ENCODE peak calls at places on chromosomes 6 and 20, in six cellular contexts. One of them, this sample, is unnamed.
A peak's percentile ranks its signal among the peaks of the same experiment; 100 is the strongest.

GRCh38 chr6:81859884-81860283 is 107.4 kb upstream of the TENT5A start:
- DNase-seq in HepG2: no peak
- DNase-seq in CD8-positive, alpha-beta T cell: no peak
- DNase-seq in Panc1: no peak
- DNase-seq in right lobe of liver: no peak
- DNase-seq in brain microvascular endothelial cell: no peak
- DNase-seq in this sample: no peak

GRCh38 chr20:58714923-58715708 is 22.5 kb downstream of the NPEPL1 start:
- DNase-seq in HepG2: no peak
- DNase-seq in CD8-positive, alpha-beta T cell: no peak
- DNase-seq in Panc1: no peak
- DNase-seq in right lobe of liver: no peak
- DNase-seq in brain microvascular endothelial cell: no peak
- DNase-seq in this sample: no peak

GRCh38 chr6:54515013-54515412 is 206.8 kb downstream of the TINAG start:
- DNase-seq in HepG2: no peak
- DNase-seq in CD8-positive, alpha-beta T cell: no peak
- DNase-seq in Panc1: no peak
- DNase-seq in right lobe of liver: no peak
- DNase-seq in brain microvascular endothelial cell: no peak
- DNase-seq in this sample: no peak

GRCh38 chr6:150878347-150879213 is 13.1 kb downstream of the MTHFD1L start:
- DNase-seq in HepG2: peak; percentile 86
- DNase-seq in CD8-positive, alpha-beta T cell: no peak
- DNase-seq in Panc1: no peak
- DNase-seq in right lobe of liver: no peak
- DNase-seq in brain microvascular endothelial cell: no peak
- DNase-seq in this sample: no peak

GRCh38 chr6:167291623-167292300 is 647 bp downstream of the UNC93A start:
- DNase-seq in HepG2: peak; percentile 77
- DNase-seq in CD8-positive, alpha-beta T cell: no peak
- DNase-seq in Panc1: no peak
- DNase-seq in right lobe of liver: no peak
- DNase-seq in brain microvascular endothelial cell: no peak
- DNase-seq in this sample: no peak

GRCh38 chr6:73951186-73951585 is 255.2 kb downstream of the CD109 start:
- DNase-seq in HepG2: no peak
- DNase-seq in CD8-positive, alpha-beta T cell: no peak
- DNase-seq in Panc1: no peak
- DNase-seq in right lobe of liver: no peak
- DNase-seq in brain microvascular endothelial cell: no peak
- DNase-seq in this sample: no peak

GRCh38 chr6:82741996-82742385 is 323.6 kb downstream of the UBE3D start:
- DNase-seq in HepG2: no peak
- DNase-seq in CD8-positive, alpha-beta T cell: no peak
- DNase-seq in Panc1: no peak
- DNase-seq in right lobe of liver: no peak
- DNase-seq in brain microvascular endothelial cell: no peak
- DNase-seq in this sample: no peak

GRCh38 chr20:22574545-22575086 is 9.8 kb downstream of the FOXA2 start:
- DNase-seq in HepG2: no peak
- DNase-seq in CD8-positive, alpha-beta T cell: no peak
- DNase-seq in Panc1: no peak
- DNase-seq in right lobe of liver: no peak
- DNase-seq in brain microvascular endothelial cell: no peak
- DNase-seq in this sample: no peak

GRCh38 chr6:72272958-72273357 is 348.9 kb upstream of the KCNQ5 start:
- DNase-seq in HepG2: no peak
- DNase-seq in CD8-positive, alpha-beta T cell: no peak
- DNase-seq in Panc1: no peak
- DNase-seq in right lobe of liver: no peak
- DNase-seq in brain microvascular endothelial cell: peak; percentile 69
- DNase-seq in this sample: no peak

GRCh38 chr20:61494763-61495595 is 242.9 kb downstream of the CDH4 start:
- DNase-seq in HepG2: no peak
- DNase-seq in CD8-positive, alpha-beta T cell: no peak
- DNase-seq in Panc1: no peak
- DNase-seq in right lobe of liver: no peak
- DNase-seq in brain microvascular endothelial cell: no peak
- DNase-seq in this sample: no peak

GRCh38 chr20:61493798-61494305 is 241.8 kb downstream of the CDH4 start:
- DNase-seq in HepG2: no peak
- DNase-seq in CD8-positive, alpha-beta T cell: no peak
- DNase-seq in Panc1: no peak
- DNase-seq in right lobe of liver: no peak
- DNase-seq in brain microvascular endothelial cell: no peak
- DNase-seq in this sample: no peak

GRCh38 chr20:61500791-61501321 is 248.8 kb downstream of the CDH4 start:
- DNase-seq in HepG2: no peak
- DNase-seq in CD8-positive, alpha-beta T cell: no peak
- DNase-seq in Panc1: no peak
- DNase-seq in right lobe of liver: no peak
- DNase-seq in brain microvascular endothelial cell: no peak
- DNase-seq in this sample: no peak

GRCh38 chr20:61499859-61500258 is 247.8 kb downstream of the CDH4 start:
- DNase-seq in HepG2: no peak
- DNase-seq in CD8-positive, alpha-beta T cell: no peak
- DNase-seq in Panc1: no peak
- DNase-seq in right lobe of liver: no peak
- DNase-seq in brain microvascular endothelial cell: no peak
- DNase-seq in this sample: no peak

GRCh38 chr20:61497029-61497627 is 245.1 kb downstream of the CDH4 start:
- DNase-seq in HepG2: no peak
- DNase-seq in CD8-positive, alpha-beta T cell: no peak
- DNase-seq in Panc1: no peak
- DNase-seq in right lobe of liver: no peak
- DNase-seq in brain microvascular endothelial cell: no peak
- DNase-seq in this sample: no peak
- TF ChIP-seq CTCF in HepG2: no peak
- TF ChIP-seq CTCF in CD8-positive, alpha-beta T cell: no peak
- TF ChIP-seq CTCF in Panc1: no peak
- TF ChIP-seq CTCF in right lobe of liver: no peak
- TF ChIP-seq CTCF in brain microvascular endothelial cell: no peak
- TF ChIP-seq CTCF in this sample: no peak

GRCh38 chr6:37712508-37712907 is 14.8 kb upstream of the MDGA1 start:
- DNase-seq in HepG2: no peak
- DNase-seq in CD8-positive, alpha-beta T cell: no peak
- DNase-seq in Panc1: no peak
- DNase-seq in right lobe of liver: no peak
- DNase-seq in brain microvascular endothelial cell: no peak
- DNase-seq in this sample: no peak

GRCh38 chr6:37714836-37715425 is 17.2 kb upstream of the MDGA1 start:
- DNase-seq in HepG2: peak; percentile 27
- DNase-seq in CD8-positive, alpha-beta T cell: no peak
- DNase-seq in Panc1: no peak
- DNase-seq in right lobe of liver: no peak
- DNase-seq in brain microvascular endothelial cell: no peak
- DNase-seq in this sample: no peak

GRCh38 chr6:37713529-37714119 is 15.9 kb upstream of the MDGA1 start:
- DNase-seq in HepG2: no peak
- DNase-seq in CD8-positive, alpha-beta T cell: no peak
- DNase-seq in Panc1: no peak
- DNase-seq in right lobe of liver: no peak
- DNase-seq in brain microvascular endothelial cell: peak; percentile 63
- DNase-seq in this sample: peak; percentile 40

DNA sequence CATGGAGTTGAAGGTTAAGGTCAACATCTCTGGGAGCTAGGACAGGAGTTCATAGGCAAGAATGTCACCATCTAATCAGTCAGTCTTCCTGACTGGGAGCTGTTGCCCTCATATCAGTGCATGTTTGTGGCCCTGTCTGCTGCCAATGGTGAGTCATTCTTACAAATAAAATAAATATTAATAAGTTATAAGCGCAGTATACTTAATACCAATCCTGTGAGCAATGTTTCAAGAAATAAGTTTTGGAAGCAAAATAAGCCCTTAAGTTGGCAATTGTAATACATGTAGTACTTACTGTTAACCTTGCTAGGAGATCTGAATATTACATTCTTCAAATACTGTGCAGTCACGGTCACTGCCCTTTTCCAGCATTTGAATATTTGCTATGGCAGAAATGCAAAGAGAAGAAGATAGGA is 20.2 kb upstream of the MDGA1 start:
- DNase-seq in HepG2: no peak
- DNase-seq in CD8-positive, alpha-beta T cell: no peak
- DNase-seq in Panc1: no peak
- DNase-seq in right lobe of liver: no peak
- DNase-seq in brain microvascular endothelial cell: peak; percentile 76
- DNase-seq in this sample: no peak
- H3K4me3 ChIP-seq in HepG2: no peak overlapping the region
- H3K4me3 ChIP-seq in CD8-positive, alpha-beta T cell: no peak overlapping the region
- H3K4me3 ChIP-seq in Panc1: no peak overlapping the region
- H3K4me3 ChIP-seq in right lobe of liver: no peak overlapping the region
- H3K4me3 ChIP-seq in brain microvascular endothelial cell: no peak overlapping the region
- H3K4me3 ChIP-seq in this sample: no peak overlapping the region

DNA sequence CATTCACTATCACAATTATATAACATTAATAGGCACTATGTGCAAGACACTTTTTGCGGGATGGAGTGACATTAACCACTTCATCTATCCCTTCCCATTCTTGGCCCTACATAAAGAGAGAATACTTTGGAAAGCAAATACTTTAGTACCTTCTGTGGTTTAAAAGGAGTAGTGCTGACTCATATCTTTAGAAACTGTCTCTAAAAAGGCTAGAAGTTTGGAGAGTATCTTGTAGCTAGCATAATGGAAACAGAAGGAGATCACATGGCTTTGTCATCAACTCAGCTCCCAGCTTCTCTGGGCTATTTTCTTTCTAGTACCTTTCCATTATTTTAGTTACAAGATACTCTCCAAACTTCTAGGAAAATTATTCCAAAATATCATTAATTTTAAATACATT is 157.5 kb downstream of the ADGRG6 start:
- DNase-seq in HepG2: no peak
- DNase-seq in CD8-positive, alpha-beta T cell: no peak
- DNase-seq in Panc1: no peak
- DNase-seq in right lobe of liver: no peak
- DNase-seq in brain microvascular endothelial cell: no peak
- DNase-seq in this sample: no peak
- H3K36me3 ChIP-seq in HepG2: no peaks in the 10 kb centered on the region
- H3K36me3 ChIP-seq in CD8-positive, alpha-beta T cell: no peaks in the 10 kb centered on the region
- H3K36me3 ChIP-seq in Panc1: no peaks in the 10 kb centered on the region
- H3K36me3 ChIP-seq in right lobe of liver: no peaks in the 10 kb centered on the region
- H3K36me3 ChIP-seq in brain microvascular endothelial cell: no peaks in the 10 kb centered on the region
- H3K36me3 ChIP-seq in this sample: no peaks in the 10 kb centered on the region

GRCh38 chr6:165890404-165890735 is 227.3 kb upstream of the PDE10A start:
- DNase-seq in HepG2: no peak
- DNase-seq in CD8-positive, alpha-beta T cell: no peak
- DNase-seq in Panc1: no peak
- DNase-seq in right lobe of liver: no peak
- DNase-seq in brain microvascular endothelial cell: no peak
- DNase-seq in this sample: no peak
- TF ChIP-seq CTCF in HepG2: no peak
- TF ChIP-seq CTCF in CD8-positive, alpha-beta T cell: no peak
- TF ChIP-seq CTCF in Panc1: peak; percentile 51
- TF ChIP-seq CTCF in right lobe of liver: no peak
- TF ChIP-seq CTCF in brain microvascular endothelial cell: no peak
- TF ChIP-seq CTCF in this sample: no peak

GRCh38 chr6:113464536-113464935 is 392.6 kb upstream of the MARCKS start:
- DNase-seq in HepG2: no peak
- DNase-seq in CD8-positive, alpha-beta T cell: no peak
- DNase-seq in Panc1: no peak
- DNase-seq in right lobe of liver: no peak
- DNase-seq in brain microvascular endothelial cell: no peak
- DNase-seq in this sample: no peak

GRCh38 chr6:113464959-113465358 is 392.2 kb upstream of the MARCKS start:
- DNase-seq in HepG2: no peak
- DNase-seq in CD8-positive, alpha-beta T cell: no peak
- DNase-seq in Panc1: peak; percentile 76
- DNase-seq in right lobe of liver: no peak
- DNase-seq in brain microvascular endothelial cell: peak; percentile 72
- DNase-seq in this sample: peak; percentile 40

GRCh38 chr6:113461153-113461897 is 395.8 kb upstream of the MARCKS start:
- DNase-seq in HepG2: peak; percentile 9
- DNase-seq in CD8-positive, alpha-beta T cell: no peak
- DNase-seq in Panc1: no peak
- DNase-seq in right lobe of liver: no peak
- DNase-seq in brain microvascular endothelial cell: peak; percentile 55
- DNase-seq in this sample: no peak

GRCh38 chr6:113466526-113466925 is 390.6 kb upstream of the MARCKS start:
- DNase-seq in HepG2: no peak
- DNase-seq in CD8-positive, alpha-beta T cell: no peak
- DNase-seq in Panc1: no peak
- DNase-seq in right lobe of liver: no peak
- DNase-seq in brain microvascular endothelial cell: no peak
- DNase-seq in this sample: no peak
- H3K4me3 ChIP-seq in HepG2: no peak overlapping the region
- H3K4me3 ChIP-seq in CD8-positive, alpha-beta T cell: no peak overlapping the region
- H3K4me3 ChIP-seq in Panc1: no peak overlapping the region
- H3K4me3 ChIP-seq in right lobe of liver: no peak overlapping the region
- H3K4me3 ChIP-seq in brain microvascular endothelial cell: no peak overlapping the region
- H3K4me3 ChIP-seq in this sample: no peak overlapping the region

GRCh38 chr20:50929299-50930138 is 1.7 kb downstream of the ADNP start:
- DNase-seq in HepG2: peak; percentile 97
- DNase-seq in CD8-positive, alpha-beta T cell: peak; percentile 87
- DNase-seq in Panc1: peak; percentile 89
- DNase-seq in right lobe of liver: peak; percentile 81
- DNase-seq in brain microvascular endothelial cell: peak; percentile 96
- DNase-seq in this sample: peak; percentile 70

GRCh38 chr20:50930139-50931047 is 844 bp downstream of the ADNP start:
- DNase-seq in HepG2: no peak
- DNase-seq in CD8-positive, alpha-beta T cell: no peak
- DNase-seq in Panc1: no peak
- DNase-seq in right lobe of liver: peak; percentile 39
- DNase-seq in brain microvascular endothelial cell: no peak
- DNase-seq in this sample: no peak

GRCh38 chr20:50932016-50932338 is 740 bp upstream of the ADNP start:
- DNase-seq in HepG2: no peak
- DNase-seq in CD8-positive, alpha-beta T cell: no peak
- DNase-seq in Panc1: no peak
- DNase-seq in right lobe of liver: no peak
- DNase-seq in brain microvascular endothelial cell: no peak
- DNase-seq in this sample: no peak

GRCh38 chr20:50931306-50932015 is at the start of gene ADNP:
- DNase-seq in HepG2: peak; percentile 88
- DNase-seq in CD8-positive, alpha-beta T cell: peak; percentile 82
- DNase-seq in Panc1: peak; percentile 83
- DNase-seq in right lobe of liver: peak; percentile 87
- DNase-seq in brain microvascular endothelial cell: peak; percentile 86
- DNase-seq in this sample: no peak

GRCh38 chr20:50931048-50931305 is 260 bp downstream of the ADNP start:
- DNase-seq in HepG2: no peak
- DNase-seq in CD8-positive, alpha-beta T cell: no peak
- DNase-seq in Panc1: no peak
- DNase-seq in right lobe of liver: no peak
- DNase-seq in brain microvascular endothelial cell: no peak
- DNase-seq in this sample: no peak
- H3K36me3 ChIP-seq in HepG2: peaks cover 44% of the 10 kb centered on the region
- H3K36me3 ChIP-seq in CD8-positive, alpha-beta T cell: peaks cover 11% of the 10 kb centered on the region
- H3K36me3 ChIP-seq in Panc1: peaks cover 54% of the 10 kb centered on the region
- H3K36me3 ChIP-seq in right lobe of liver: peaks cover 5% of the 10 kb centered on the region
- H3K36me3 ChIP-seq in brain microvascular endothelial cell: peaks cover 25% of the 10 kb centered on the region
- H3K36me3 ChIP-seq in this sample: peaks cover 1% of the 10 kb centered on the region